ENCODE peak calls at places on chromosomes 4 and X, in four cellular contexts. Q, B, A and V are unnamed samples.

GRCh38 chrX:114800719-114801118 is 216.7 kb downstream of the IL13RA2 start:
- DNase-seq in Q (no peak), B (no peak), A (no peak), V (no peak)

GRCh38 chr4:77593101-77593500 is 12.5 kb upstream of the CXCL13 start:
- DNase-seq in Q (no peak), B (no peak), A (no peak), V (no peak)

GRCh38 chr4:3472411-3473141 is 9.5 kb downstream of the DOK7 start:
- DNase-seq in Q (no peak), B (no peak), A (no peak), V (no peak)

GRCh38 chrX:65034292-65034640 is 58.0 kb upstream of the ZC4H2 start:
- DNase-seq in Q (no peak), B (no peak), A (no peak), V (no peak)

GRCh38 chr4:53532521-53532920 is 58.8 kb downstream of the LNX1 start:
- DNase-seq in Q (no peak), B (no peak), A (no peak), V (no peak)

GRCh38 chr4:87058272-87059073 is 123.7 kb downstream of the AFF1 start:
- DNase-seq in Q (no peak), B (peak), A (no peak), V (no peak)

GRCh38 chr4:7041851-7042696 is 1.1 kb upstream of the TADA2B start:
- DNase-seq in Q (peak), B (no peak), A (peak), V (no peak)

GRCh38 chr4:169243808-169244207 is 26.9 kb downstream of the SH3RF1 start:
- DNase-seq in Q (no peak), B (no peak), A (no peak), V (no peak)

GRCh38 chr4:81723927-81724587 is 252.3 kb upstream of the RASGEF1B start:
- DNase-seq in Q (peak), B (no peak), A (no peak), V (peak)

GRCh38 chr4:57501715-57502114 is 391.5 kb upstream of the IGFBP7 start:
- DNase-seq in Q (no peak), B (no peak), A (peak), V (no peak)

GRCh38 chrX:9538544-9539045 is 73.7 kb downstream of the TBL1X start:
- DNase-seq in Q (peak), B (no peak), A (no peak), V (no peak)

GRCh38 chr4:147313114-147313513 is 167.8 kb upstream of the EDNRA start:
- DNase-seq in Q (no peak), B (no peak), A (no peak), V (no peak)

GRCh38 chr4:69894221-69894620 is 34.3 kb upstream of the SULT1E1 start:
- DNase-seq in Q (no peak), B (no peak), A (no peak), V (no peak)

GRCh38 chr4:7909966-7910720 is 29.5 kb downstream of the AFAP1 start:
- DNase-seq in Q (peak), B (no peak), A (no peak), V (no peak)

GRCh38 chrX:39372126-39372525 is 570.9 kb downstream of the MID1IP1 start:
- DNase-seq in Q (no peak), B (no peak), A (no peak), V (no peak)

GRCh38 chrX:72351606-72352338 is 46.1 kb upstream of the CITED1 start:
- DNase-seq in Q (no peak), B (no peak), A (no peak), V (no peak)

GRCh38 chr4:6474705-6475457 is 2.5 kb upstream of the PPP2R2C start:
- DNase-seq in Q (no peak), B (no peak), A (no peak), V (no peak)

GRCh38 chrX:19613645-19614323 is 98.5 kb upstream of the MAP3K15 start:
- DNase-seq in Q (peak), B (no peak), A (no peak), V (no peak)

GRCh38 chr4:96649536-96649935 is 809.6 kb downstream of the PDHA2 start:
- DNase-seq in Q (no peak), B (no peak), A (no peak), V (peak)